ENCODE peak calls at places on chromosome 2, in six cellular contexts. X is HCT116, S is IMR-90, K is keratinocyte, E is astrocyte, Z is Karpas-422. O is an unnamed sample.

GRCh38 chr2:47265158-47265557 is 110.0 kb upstream of the STPG4 start:
- DNase-seq in S (no peak), X (no peak), Z (no peak), K (no peak), E (no peak), O (no peak)

GRCh38 chr2:101697794-101698418 is 399 bp downstream of the MAP4K4 start:
- DNase-seq in Z (no peak), X (no peak), K (no peak), S (no peak), E (no peak), O (peak)

GRCh38 chr2:71790261-71791038 is 337.1 kb downstream of the DYSF start:
- DNase-seq in Z (no peak), E (no peak), K (no peak), X (no peak), S (no peak), O (no peak)

GRCh38 chr2:46732127-46732526 is 183.5 kb downstream of the MCFD2 start:
- DNase-seq in X (no peak), E (no peak), S (no peak), K (no peak), Z (no peak), O (no peak)

GRCh38 chr2:64812298-64812697 is 158.6 kb upstream of the SERTAD2 start:
- DNase-seq in X (no peak), K (no peak), S (no peak), E (no peak), Z (no peak), O (no peak)

GRCh38 chr2:172674034-172674967 is 61.3 kb upstream of the RAPGEF4 start:
- DNase-seq in E (no peak), K (no peak), X (no peak), S (no peak), Z (no peak), O (no peak)

GRCh38 chr2:220001693-220002260 is 374.3 kb downstream of the SLC4A3 start:
- DNase-seq in K (no peak), E (peak), X (no peak), Z (no peak), S (peak), O (peak)

GRCh38 chr2:180979935-180980184 is 545 bp upstream of the UBE2E3 start:
- DNase-seq in K (no peak), X (no peak), E (no peak), Z (no peak), S (peak), O (no peak)

GRCh38 chr2:129877795-129878775 is 101.4 kb upstream of the RAB6C start:
- DNase-seq in Z (peak), X (no peak), K (peak), E (peak), S (peak), O (no peak)

GRCh38 chr2:145006957-145007672 is 487.2 kb upstream of the ZEB2 start:
- DNase-seq in Z (no peak), X (no peak), S (peak), K (no peak), E (peak), O (peak)

GRCh38 chr2:113676651-113677050 is 49.6 kb downstream of the RABL2A start:
- DNase-seq in K (no peak), X (no peak), E (no peak), S (no peak), Z (no peak), O (no peak)

GRCh38 chr2:37287966-37288365 is 36.7 kb downstream of the PRKD3 start:
- DNase-seq in S (no peak), Z (peak), K (no peak), E (no peak), X (no peak), O (peak)

GRCh38 chr2:236663671-236664101 is 94.1 kb downstream of the ACKR3 start:
- DNase-seq in Z (no peak), S (peak), K (no peak), E (peak), X (no peak), O (no peak)

GRCh38 chr2:2127474-2127873 is 203.6 kb downstream of the MYT1L start:
- DNase-seq in Z (no peak), S (no peak), K (no peak), X (no peak), E (no peak), O (no peak)

GRCh38 chr2:147789720-147790119 is 55.1 kb upstream of the ACVR2A start:
- DNase-seq in K (no peak), Z (no peak), E (peak), X (no peak), S (peak), O (peak)

GRCh38 chr2:60852282-60852860 is 29.0 kb upstream of the REL start:
- DNase-seq in S (no peak), E (no peak), X (no peak), K (no peak), Z (no peak), O (no peak)

GRCh38 chr2:129698593-129698992 is 280.9 kb upstream of the RAB6C start:
- DNase-seq in S (no peak), K (no peak), Z (no peak), X (no peak), E (no peak), O (no peak)

GRCh38 chr2:225008935-225009334 is 33.3 kb downstream of the DOCK10 start:
- DNase-seq in E (no peak), S (no peak), Z (peak), X (peak), K (no peak), O (peak)

GRCh38 chr2:162123806-162124758 is 28.0 kb downstream of the GCG start:
- DNase-seq in S (peak), K (no peak), X (peak), Z (peak), E (no peak), O (peak)

GRCh38 chr2:206212673-206213513 is 53.2 kb downstream of the EEF1B2 start:
- DNase-seq in X (no peak), S (peak), E (peak), K (no peak), Z (no peak), O (peak)

GRCh38 chr2:239636808-239637207 is 236.0 kb upstream of the HDAC4 start:
- DNase-seq in X (no peak), S (no peak), Z (no peak), E (peak), K (no peak), O (no peak)

GRCh38 chr2:54755641-54756326 is 32.3 kb downstream of the EML6 start:
- DNase-seq in S (no peak), Z (peak), X (no peak), K (no peak), E (no peak), O (no peak)

DNA sequence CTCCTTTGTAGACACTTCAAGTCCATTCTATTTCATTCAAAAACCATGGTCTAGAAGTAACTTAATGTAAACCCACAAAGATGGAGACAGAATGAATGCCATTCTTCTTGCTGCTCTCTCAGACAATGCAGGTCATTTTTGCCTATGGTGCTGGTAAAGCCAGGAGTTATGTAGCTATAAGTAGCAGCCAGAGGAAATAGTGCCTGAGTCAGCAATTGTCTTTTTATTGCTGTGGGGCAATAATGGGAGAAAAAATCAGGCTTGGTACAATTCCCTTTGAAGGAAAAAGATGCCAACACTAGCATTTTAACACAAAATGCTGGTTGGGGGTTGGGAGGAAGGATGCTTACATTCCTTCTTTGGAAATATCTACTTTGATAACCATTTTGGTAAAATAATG is 43.5 kb downstream of the SCN1A start:
- DNase-seq in S (no peak), Z (no peak), K (no peak), X (no peak), E (no peak), O (no peak)
- H2AFZ ChIP-seq in S (no peak), Z (no peak), K (no peak), X (no peak), E (no peak), O (no peak)

GRCh38 chr2:26008851-26009566 is 24.9 kb upstream of the RAB10 start:
- DNase-seq in S (peak), E (peak), Z (no peak), X (peak), K (peak), O (peak)

GRCh38 chr2:26010943-26011342 is 22.9 kb upstream of the RAB10 start:
- DNase-seq in S (no peak), K (no peak), Z (no peak), E (no peak), X (no peak), O (no peak)

GRCh38 chr2:26011609-26011989 is 22.3 kb upstream of the RAB10 start:
- DNase-seq in Z (no peak), S (no peak), K (no peak), E (no peak), X (no peak), O (no peak)

GRCh38 chr2:26008095-26008494 is 25.8 kb upstream of the RAB10 start:
- DNase-seq in S (no peak), Z (no peak), E (no peak), K (no peak), X (no peak), O (no peak)

DNA sequence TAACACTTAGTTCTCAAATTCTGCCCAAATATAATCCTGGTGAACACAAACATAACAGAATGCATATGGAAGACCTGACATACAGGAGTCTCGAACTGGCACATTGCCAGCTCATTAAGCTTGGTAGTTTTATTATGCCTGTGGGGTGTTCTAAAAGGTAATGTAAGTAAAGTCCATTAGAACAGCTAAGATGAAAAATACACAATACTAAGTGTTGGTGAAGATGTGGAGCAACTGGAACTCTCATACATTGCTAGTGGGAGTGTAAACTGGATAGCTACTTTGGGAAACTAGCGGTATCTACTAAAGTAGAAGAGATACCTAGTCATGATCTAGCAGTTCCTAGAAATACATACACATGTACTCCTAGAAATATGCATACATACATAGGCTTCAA is 24.3 kb upstream of the RAB10 start:
- DNase-seq in S (no peak), E (no peak), Z (no peak), K (no peak), X (no peak), O (no peak)
- H3K4me3 ChIP-seq in S (no peak), E (no peak), Z (no peak), K (no peak), X (peak), O (peak)

GRCh38 chr2:157433335-157433890 is 10.5 kb downstream of the CYTIP start:
- DNase-seq in K (no peak), X (no peak), E (no peak), Z (no peak), S (no peak), O (no peak)
- H2AFZ ChIP-seq in K (no peak), X (no peak), E (no peak), Z (no peak), S (no peak), O (no peak)

DNA sequence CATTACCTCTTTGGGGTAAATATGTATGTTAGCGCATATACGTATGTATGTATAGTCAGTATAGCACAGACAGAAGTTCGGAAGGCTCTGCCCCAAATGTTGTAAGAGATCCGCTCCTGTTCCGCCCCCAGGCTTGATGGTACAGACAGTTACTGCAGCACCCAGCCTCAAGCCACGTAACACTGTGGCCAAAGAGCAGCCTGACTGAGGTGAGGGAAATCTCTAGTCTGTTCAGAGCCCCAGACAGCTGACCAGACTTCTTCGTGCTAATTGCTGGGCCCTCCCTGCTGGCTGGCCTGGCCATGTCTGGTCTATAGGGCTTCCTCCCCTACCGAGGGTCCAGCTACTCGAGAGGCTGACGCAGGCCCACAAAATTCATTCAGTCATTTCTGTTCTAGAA is 7.8 kb downstream of the CRACDL start:
- DNase-seq in K (no peak), Z (no peak), S (no peak), E (no peak), X (no peak), O (no peak)
- H3K4me3 ChIP-seq in K (no peak), Z (no peak), S (no peak), E (no peak), X (no peak), O (no peak)

GRCh38 chr2:184765048-184765881 is 166.9 kb downstream of the ZNF804A start:
- DNase-seq in X (no peak), K (no peak), E (no peak), S (no peak), Z (no peak), O (no peak)
- H2AFZ ChIP-seq in X (no peak), K (no peak), E (no peak), S (peak), Z (no peak), O (no peak)

DNA sequence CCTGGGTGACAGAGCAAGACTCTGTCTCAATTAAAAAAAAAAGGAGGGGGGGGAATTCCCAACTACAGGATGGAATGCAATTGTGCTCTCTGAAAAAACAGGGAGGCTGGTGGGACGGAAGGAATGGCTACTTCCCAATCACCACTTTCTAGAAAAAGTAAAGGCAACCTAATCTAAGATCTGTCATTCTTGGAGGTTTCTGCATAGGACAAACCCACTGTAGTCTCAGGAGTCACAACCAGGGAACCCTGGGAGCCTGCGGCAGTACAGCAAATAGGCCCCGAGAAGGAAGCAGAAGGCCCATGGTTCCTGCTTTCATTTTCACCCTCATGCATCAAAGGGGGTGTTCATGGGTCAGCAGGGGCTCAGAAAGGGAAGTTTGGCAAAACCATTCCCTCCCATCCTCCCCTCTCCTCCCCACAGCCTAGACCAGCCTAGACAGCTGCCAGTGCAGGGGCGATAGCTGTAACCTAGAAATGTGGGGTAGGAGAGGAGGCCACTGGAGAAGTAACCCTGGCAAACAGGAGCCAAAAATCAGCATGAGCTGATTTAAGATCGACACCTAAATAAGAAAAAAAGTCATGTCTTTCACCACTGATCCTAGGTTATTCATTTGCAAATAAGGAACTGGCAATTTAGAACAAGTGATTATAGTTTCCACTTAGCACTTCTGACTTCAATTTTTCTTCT is 48.0 kb downstream of the TRABD2A start:
- DNase-seq in K (no peak), E (no peak), Z (peak), X (no peak), S (peak), O (no peak)
- H3K4me3 ChIP-seq in K (no peak), E (no peak), Z (peak), X (no peak), S (no peak), O (no peak)

DNA sequence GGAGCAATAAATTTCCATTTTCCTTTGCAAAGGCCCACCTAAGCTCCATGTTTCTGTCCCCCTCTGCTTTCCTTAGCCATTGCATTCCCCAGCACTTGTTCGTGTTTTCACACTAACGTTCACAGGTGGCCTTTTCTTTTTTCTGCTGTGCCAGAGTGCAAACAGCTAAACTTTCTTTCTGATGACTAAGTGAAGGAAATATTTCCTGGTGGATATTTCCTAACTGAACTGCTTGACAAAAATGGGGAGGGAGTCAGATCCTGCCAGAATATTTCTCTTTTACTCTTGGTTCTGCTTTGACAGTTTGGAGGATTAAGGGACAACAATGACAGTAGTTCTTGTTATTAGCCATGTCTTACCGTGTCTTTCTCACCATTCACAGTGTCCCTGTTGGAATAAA is 344.0 kb downstream of the ARHGAP15 start:
- DNase-seq in K (no peak), Z (no peak), X (no peak), S (peak), E (peak), O (peak)
- H2AFZ ChIP-seq in K (no peak), Z (no peak), X (peak), S (peak), E (no peak), O (peak)

O was measured in PC-3.